ENCODE peak calls at places on chromosomes 16 and 17, in eight cellular contexts. One of them, this sample, is unnamed.

GRCh38 chr17:6708357-6708961 is 4.7 kb downstream of the SLC13A5 start:
- DNase-seq in progenitor cell of endocrine pancreas: peak
- DNase-seq in posterior cingulate gyrus: no peak
- DNase-seq in HFFc6: no peak
- DNase-seq in CD8-positive, alpha-beta T cell: no peak
- DNase-seq in D341Med: no peak
- DNase-seq in RWPE1: no peak
- DNase-seq in NCI-H1092: no peak
- DNase-seq in this sample: no peak

GRCh38 chr16:85079785-85080602 is 32.3 kb downstream of the CIBAR2 start:
- DNase-seq in CD8-positive, alpha-beta T cell: no peak
- DNase-seq in RWPE1: no peak
- DNase-seq in progenitor cell of endocrine pancreas: no peak
- DNase-seq in NCI-H1092: no peak
- DNase-seq in posterior cingulate gyrus: no peak
- DNase-seq in HFFc6: no peak
- DNase-seq in D341Med: peak
- DNase-seq in this sample: no peak

GRCh38 chr16:68072038-68072695 is 13.0 kb upstream of the NFATC3 start:
- DNase-seq in NCI-H1092: no peak
- DNase-seq in D341Med: no peak
- DNase-seq in HFFc6: peak
- DNase-seq in CD8-positive, alpha-beta T cell: no peak
- DNase-seq in posterior cingulate gyrus: no peak
- DNase-seq in RWPE1: peak
- DNase-seq in progenitor cell of endocrine pancreas: no peak
- DNase-seq in this sample: peak

GRCh38 chr16:58500329-58501241 is 642 bp downstream of the NDRG4 start:
- DNase-seq in posterior cingulate gyrus: peak
- DNase-seq in progenitor cell of endocrine pancreas: no peak
- DNase-seq in HFFc6: no peak
- DNase-seq in CD8-positive, alpha-beta T cell: peak
- DNase-seq in NCI-H1092: no peak
- DNase-seq in RWPE1: no peak
- DNase-seq in D341Med: no peak
- DNase-seq in this sample: no peak

GRCh38 chr17:2455956-2456355 is 55.1 kb upstream of the MNT start:
- DNase-seq in progenitor cell of endocrine pancreas: no peak
- DNase-seq in D341Med: no peak
- DNase-seq in CD8-positive, alpha-beta T cell: no peak
- DNase-seq in NCI-H1092: no peak
- DNase-seq in posterior cingulate gyrus: no peak
- DNase-seq in RWPE1: no peak
- DNase-seq in HFFc6: no peak
- DNase-seq in this sample: no peak

GRCh38 chr16:14628806-14629611 is 1.1 kb downstream of the PARN start:
- DNase-seq in D341Med: no peak
- DNase-seq in CD8-positive, alpha-beta T cell: no peak
- DNase-seq in RWPE1: peak
- DNase-seq in HFFc6: no peak
- DNase-seq in NCI-H1092: no peak
- DNase-seq in posterior cingulate gyrus: no peak
- DNase-seq in progenitor cell of endocrine pancreas: no peak
- DNase-seq in this sample: no peak

GRCh38 chr17:1485748-1486376 is 6.6 kb downstream of the MYO1C start:
- DNase-seq in posterior cingulate gyrus: no peak
- DNase-seq in CD8-positive, alpha-beta T cell: peak
- DNase-seq in progenitor cell of endocrine pancreas: no peak
- DNase-seq in RWPE1: peak
- DNase-seq in NCI-H1092: no peak
- DNase-seq in HFFc6: peak
- DNase-seq in D341Med: peak
- DNase-seq in this sample: peak

GRCh38 chr16:11277607-11278337 is 1.5 kb upstream of the PRM2 start:
- DNase-seq in RWPE1: no peak
- DNase-seq in progenitor cell of endocrine pancreas: no peak
- DNase-seq in CD8-positive, alpha-beta T cell: no peak
- DNase-seq in posterior cingulate gyrus: no peak
- DNase-seq in NCI-H1092: no peak
- DNase-seq in HFFc6: no peak
- DNase-seq in D341Med: no peak
- DNase-seq in this sample: no peak

GRCh38 chr17:5929721-5930120 is 140.5 kb upstream of the WSCD1 start:
- DNase-seq in posterior cingulate gyrus: no peak
- DNase-seq in HFFc6: no peak
- DNase-seq in CD8-positive, alpha-beta T cell: no peak
- DNase-seq in D341Med: no peak
- DNase-seq in NCI-H1092: no peak
- DNase-seq in progenitor cell of endocrine pancreas: no peak
- DNase-seq in RWPE1: no peak
- DNase-seq in this sample: no peak

GRCh38 chr17:73391331-73392265 is 79.8 kb upstream of the CDC42EP4 start:
- DNase-seq in HFFc6: no peak
- DNase-seq in progenitor cell of endocrine pancreas: no peak
- DNase-seq in D341Med: no peak
- DNase-seq in RWPE1: no peak
- DNase-seq in CD8-positive, alpha-beta T cell: no peak
- DNase-seq in NCI-H1092: no peak
- DNase-seq in posterior cingulate gyrus: peak
- DNase-seq in this sample: no peak

GRCh38 chr16:79600636-79601091 is at the start of gene MAF:
- DNase-seq in posterior cingulate gyrus: peak
- DNase-seq in D341Med: peak
- DNase-seq in HFFc6: no peak
- DNase-seq in RWPE1: peak
- DNase-seq in CD8-positive, alpha-beta T cell: peak
- DNase-seq in NCI-H1092: peak
- DNase-seq in progenitor cell of endocrine pancreas: peak
- DNase-seq in this sample: peak

GRCh38 chr16:89848974-89849373 is 20.7 kb downstream of the SPIRE2 start:
- DNase-seq in posterior cingulate gyrus: no peak
- DNase-seq in HFFc6: no peak
- DNase-seq in progenitor cell of endocrine pancreas: no peak
- DNase-seq in NCI-H1092: no peak
- DNase-seq in CD8-positive, alpha-beta T cell: peak
- DNase-seq in D341Med: no peak
- DNase-seq in RWPE1: no peak
- DNase-seq in this sample: no peak

GRCh38 chr17:38459556-38459955 is 31.3 kb downstream of the ARHGAP23 start:
- DNase-seq in CD8-positive, alpha-beta T cell: no peak
- DNase-seq in posterior cingulate gyrus: no peak
- DNase-seq in progenitor cell of endocrine pancreas: no peak
- DNase-seq in RWPE1: no peak
- DNase-seq in NCI-H1092: no peak
- DNase-seq in D341Med: peak
- DNase-seq in HFFc6: no peak
- DNase-seq in this sample: no peak

GRCh38 chr16:81838794-81839193 is 59.7 kb downstream of the PLCG2 start:
- DNase-seq in posterior cingulate gyrus: no peak
- DNase-seq in NCI-H1092: no peak
- DNase-seq in CD8-positive, alpha-beta T cell: no peak
- DNase-seq in HFFc6: peak
- DNase-seq in progenitor cell of endocrine pancreas: no peak
- DNase-seq in RWPE1: peak
- DNase-seq in D341Med: no peak
- DNase-seq in this sample: peak

GRCh38 chr16:54277845-54278703 is 8.5 kb downstream of the IRX3 start:
- DNase-seq in HFFc6: no peak
- DNase-seq in progenitor cell of endocrine pancreas: no peak
- DNase-seq in CD8-positive, alpha-beta T cell: no peak
- DNase-seq in NCI-H1092: peak
- DNase-seq in D341Med: no peak
- DNase-seq in RWPE1: no peak
- DNase-seq in posterior cingulate gyrus: peak
- DNase-seq in this sample: no peak

GRCh38 chr17:64739316-64740058 is 77.4 kb upstream of the SMURF2 start:
- DNase-seq in RWPE1: no peak
- DNase-seq in HFFc6: peak
- DNase-seq in posterior cingulate gyrus: peak
- DNase-seq in NCI-H1092: no peak
- DNase-seq in D341Med: no peak
- DNase-seq in progenitor cell of endocrine pancreas: no peak
- DNase-seq in CD8-positive, alpha-beta T cell: no peak
- DNase-seq in this sample: peak

GRCh38 chr16:28180660-28181556 is 30.9 kb downstream of the XPO6 start:
- DNase-seq in posterior cingulate gyrus: no peak
- DNase-seq in HFFc6: no peak
- DNase-seq in progenitor cell of endocrine pancreas: no peak
- DNase-seq in CD8-positive, alpha-beta T cell: no peak
- DNase-seq in NCI-H1092: no peak
- DNase-seq in D341Med: no peak
- DNase-seq in RWPE1: no peak
- DNase-seq in this sample: peak

GRCh38 chr16:12723681-12724080 is 80.0 kb downstream of the CPPED1 start:
- DNase-seq in HFFc6: no peak
- DNase-seq in CD8-positive, alpha-beta T cell: no peak
- DNase-seq in NCI-H1092: no peak
- DNase-seq in RWPE1: no peak
- DNase-seq in D341Med: no peak
- DNase-seq in posterior cingulate gyrus: no peak
- DNase-seq in progenitor cell of endocrine pancreas: no peak
- DNase-seq in this sample: no peak

GRCh38 chr16:5216681-5217080 is 119.1 kb upstream of the EEF2KMT start:
- DNase-seq in progenitor cell of endocrine pancreas: no peak
- DNase-seq in posterior cingulate gyrus: no peak
- DNase-seq in HFFc6: no peak
- DNase-seq in D341Med: no peak
- DNase-seq in RWPE1: no peak
- DNase-seq in NCI-H1092: no peak
- DNase-seq in CD8-positive, alpha-beta T cell: no peak
- DNase-seq in this sample: no peak

GRCh38 chr17:75731716-75732498 is 10.6 kb downstream of the ITGB4 start:
- DNase-seq in posterior cingulate gyrus: peak
- DNase-seq in NCI-H1092: no peak
- DNase-seq in HFFc6: no peak
- DNase-seq in RWPE1: no peak
- DNase-seq in progenitor cell of endocrine pancreas: no peak
- DNase-seq in D341Med: no peak
- DNase-seq in CD8-positive, alpha-beta T cell: no peak
- DNase-seq in this sample: no peak

GRCh38 chr16:77402118-77402517 is 32.7 kb downstream of the ADAMTS18 start:
- DNase-seq in HFFc6: no peak
- DNase-seq in progenitor cell of endocrine pancreas: no peak
- DNase-seq in RWPE1: no peak
- DNase-seq in NCI-H1092: no peak
- DNase-seq in CD8-positive, alpha-beta T cell: no peak
- DNase-seq in posterior cingulate gyrus: no peak
- DNase-seq in D341Med: no peak
- DNase-seq in this sample: no peak

GRCh38 chr16:89060207-89060794 is 33.4 kb upstream of the ACSF3 start:
- DNase-seq in progenitor cell of endocrine pancreas: no peak
- DNase-seq in HFFc6: no peak
- DNase-seq in RWPE1: no peak
- DNase-seq in NCI-H1092: no peak
- DNase-seq in CD8-positive, alpha-beta T cell: no peak
- DNase-seq in D341Med: no peak
- DNase-seq in posterior cingulate gyrus: no peak
- DNase-seq in this sample: no peak

GRCh38 chr16:24013733-24014645 is 178.2 kb downstream of the PRKCB start:
- DNase-seq in NCI-H1092: no peak
- DNase-seq in posterior cingulate gyrus: no peak
- DNase-seq in progenitor cell of endocrine pancreas: no peak
- DNase-seq in D341Med: no peak
- DNase-seq in HFFc6: no peak
- DNase-seq in RWPE1: peak
- DNase-seq in CD8-positive, alpha-beta T cell: peak
- DNase-seq in this sample: no peak

GRCh38 chr17:40242774-40243173 is 23.7 kb downstream of the WIPF2 start:
- DNase-seq in posterior cingulate gyrus: no peak
- DNase-seq in progenitor cell of endocrine pancreas: no peak
- DNase-seq in RWPE1: no peak
- DNase-seq in NCI-H1092: no peak
- DNase-seq in HFFc6: peak
- DNase-seq in D341Med: no peak
- DNase-seq in CD8-positive, alpha-beta T cell: no peak
- DNase-seq in this sample: peak

This sample was measured in EL.